ENCODE peak calls at places on chromosome 6, in five cellular contexts. P is right atrium auricular region, N is left lung, Y is heart left ventricle, B is A549. H is an unnamed sample.

GRCh38 chr6:112827793-112828192 is 480.7 kb downstream of the RFPL4B start:
- DNase-seq in P (peak; percentile 64), N (peak; percentile 36), Y (peak; percentile 49), B (no peak), H (peak; percentile 10)

GRCh38 chr6:158818580-158819212 is 472 bp downstream of the EZR start:
- DNase-seq in Y (peak; percentile 56), N (peak; percentile 74), B (peak; percentile 47), P (peak; percentile 73), H (peak; percentile 73)

GRCh38 chr6:28664870-28665396 is 139.3 kb downstream of the GPX5 start:
- DNase-seq in Y (no peak), N (no peak), P (no peak), B (no peak), H (no peak)

GRCh38 chr6:150667977-150668716 is 68.5 kb downstream of the PLEKHG1 start:
- DNase-seq in P (peak; percentile 96), N (peak; percentile 86), B (peak; percentile 6), Y (peak; percentile 89), H (peak; percentile 92)

GRCh38 chr6:39792501-39793450 is 600 bp downstream of the DAAM2 start:
- DNase-seq in B (no peak), N (no peak), P (no peak), Y (no peak), H (no peak)

GRCh38 chr6:107118976-107119375 is 3.7 kb upstream of the BEND3 start:
- DNase-seq in B (no peak), Y (no peak), P (no peak), N (no peak), H (no peak)

GRCh38 chr6:112760831-112761230 is 413.7 kb downstream of the RFPL4B start:
- DNase-seq in P (no peak), B (no peak), Y (no peak), N (no peak), H (no peak)

GRCh38 chr6:111087871-111088667 is 766 bp downstream of the SLC16A10 start:
- DNase-seq in P (no peak), N (peak; percentile 43), B (no peak), Y (peak; percentile 10), H (peak; percentile 59)

GRCh38 chr6:17385660-17386059 is 7.7 kb upstream of the CAP2 start:
- DNase-seq in B (no peak), Y (no peak), N (no peak), P (no peak), H (no peak)

GRCh38 chr6:49550413-49551125 is at the start of gene C6orf141:
- DNase-seq in B (peak; percentile 60), N (peak; percentile 66), P (no peak), Y (no peak), H (peak; percentile 76)

GRCh38 chr6:115891111-115891669 is 169.5 kb downstream of the FRK start:
- DNase-seq in N (no peak), Y (no peak), P (no peak), B (peak; percentile 2), H (no peak)

GRCh38 chr6:816510-817084 is 123.7 kb upstream of the EXOC2 start:
- DNase-seq in Y (no peak), N (no peak), P (no peak), B (no peak), H (no peak)

GRCh38 chr6:129448965-129449364 is 261.0 kb downstream of the ARHGAP18 start:
- DNase-seq in N (no peak), P (no peak), Y (no peak), B (no peak), H (no peak)

GRCh38 chr6:145310116-145310515 is 425.2 kb downstream of the EPM2A start:
- DNase-seq in B (no peak), N (no peak), Y (no peak), P (no peak), H (no peak)

GRCh38 chr6:84762941-84763396 is 1.4 kb downstream of the TBX18 start:
- DNase-seq in Y (no peak), B (no peak), P (no peak), N (no peak), H (no peak)

GRCh38 chr6:84764332-84765049 is at the start of gene TBX18:
- DNase-seq in N (peak; percentile 59), B (peak; percentile 67), Y (peak; percentile 88), P (peak; percentile 99), H (peak; percentile 80)

GRCh38 chr6:84763397-84764331 is 734 bp downstream of the TBX18 start:
- DNase-seq in P (peak; percentile 75), B (peak; percentile 53), Y (peak; percentile 32), N (no peak), H (no peak)

GRCh38 chr6:84766118-84766683 is 1.8 kb upstream of the TBX18 start:
- DNase-seq in Y (no peak), P (peak; percentile 66), B (no peak), N (no peak), H (no peak)

DNA sequence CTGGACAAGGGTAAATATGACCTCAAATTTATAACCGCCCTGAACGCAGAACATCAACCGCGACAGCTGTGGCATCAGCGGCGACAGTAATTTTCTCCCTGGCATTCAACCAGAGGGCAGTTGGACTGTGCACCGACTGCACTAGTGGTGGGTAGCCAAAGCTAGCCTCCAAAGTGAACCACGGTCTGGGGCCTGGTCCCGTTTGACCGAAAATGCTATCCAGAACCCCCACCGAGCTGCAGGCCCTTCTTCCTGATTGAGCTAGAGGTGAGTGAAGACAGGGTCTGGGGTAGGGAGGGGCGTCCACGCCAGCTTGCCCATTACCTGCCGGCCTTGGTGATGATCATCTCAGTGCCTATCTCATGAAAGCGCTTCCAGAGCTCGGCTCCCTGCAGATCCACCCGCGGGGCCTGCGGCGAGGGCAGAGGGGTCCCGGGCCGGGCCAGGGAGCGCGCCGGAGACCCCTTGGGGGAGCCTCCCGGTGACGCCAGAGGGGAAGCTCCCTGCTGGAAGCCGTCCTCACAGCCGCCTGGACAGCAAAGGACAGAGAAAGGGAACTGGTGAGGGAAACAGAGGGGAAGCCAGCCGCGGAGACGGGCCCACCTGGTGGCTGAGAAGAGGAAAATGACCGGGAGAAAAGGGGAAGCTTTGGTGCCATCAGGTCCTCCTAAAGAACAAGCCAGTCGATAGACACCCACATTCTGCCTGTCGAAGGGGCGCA is 2.0 kb downstream of the TBX18 start:
- DNase-seq in B (peak; percentile 15), Y (no peak), N (no peak), P (no peak), H (no peak)
- TF ChIP-seq CTCF in B (no peak), Y (peak; percentile 25), N (no peak), P (no peak), H (no peak)

DNA sequence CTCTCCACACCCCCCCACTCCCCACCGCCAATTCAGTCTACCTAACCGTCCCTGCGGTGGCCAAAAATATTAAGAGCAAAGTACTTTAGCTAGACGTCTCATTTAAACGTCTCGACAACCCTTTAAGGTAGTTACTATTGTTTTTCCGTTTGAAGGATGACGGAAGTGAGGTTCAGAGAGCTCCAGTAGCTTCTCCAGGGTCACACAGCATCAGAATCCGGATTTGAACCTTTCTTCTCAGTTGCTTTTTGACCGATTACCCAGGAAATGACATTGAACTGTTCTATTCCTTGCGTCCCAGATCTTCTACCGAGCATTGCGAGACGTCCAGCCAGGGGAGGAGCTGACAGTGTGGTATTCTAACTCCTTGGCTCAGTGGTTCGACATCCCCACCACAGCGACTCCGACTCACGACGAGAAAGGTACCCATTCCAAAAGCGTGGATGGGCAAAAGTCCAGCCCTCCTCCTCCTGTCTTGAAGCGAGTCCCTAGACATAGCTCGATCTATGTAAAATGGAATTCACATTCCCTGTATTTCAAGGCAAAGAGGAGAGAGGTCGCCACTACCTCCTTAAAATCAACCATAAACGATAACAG is 2.4 kb downstream of the PRDM13 start:
- DNase-seq in P (no peak), B (no peak), N (no peak), Y (no peak), H (no peak)
- H3K27ac ChIP-seq in P (no peak overlapping the region), B (no peak overlapping the region), N (no peak overlapping the region), Y (no peak overlapping the region), H (no peak overlapping the region)

GRCh38 chr6:13229205-13230085 is 98.9 kb downstream of the TBC1D7 start:
- DNase-seq in Y (no peak), N (no peak), P (no peak), B (peak; percentile 7), H (no peak)
- TF ChIP-seq CTCF in Y (peak; percentile 19), N (no peak), P (peak; percentile 39), B (peak; percentile 37), H (no peak)

DNA sequence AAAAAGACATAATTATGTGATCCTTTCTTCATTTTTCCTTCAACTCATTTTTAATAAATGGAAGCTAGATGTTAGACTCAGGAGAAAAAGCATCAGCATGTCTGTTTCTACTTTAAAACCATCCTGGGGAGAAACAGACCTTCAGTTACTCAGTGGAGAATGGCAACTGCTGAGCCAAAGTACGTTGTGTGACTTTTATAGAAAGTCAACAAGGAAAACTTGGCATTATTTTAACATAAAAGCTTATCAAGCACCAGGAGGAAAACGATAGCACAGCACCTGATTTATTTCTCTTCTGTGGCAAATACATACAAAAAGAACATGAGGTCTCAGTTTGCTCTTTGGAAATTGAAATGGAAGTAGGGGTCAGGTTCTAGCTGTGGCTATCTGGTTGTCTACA is 115.3 kb upstream of the RIPOR2 start:
- DNase-seq in B (no peak), N (no peak), Y (no peak), P (no peak), H (no peak)
- H3K27ac ChIP-seq in B (no peak overlapping the region), N (no peak overlapping the region), Y (no peak overlapping the region), P (no peak overlapping the region), H (no peak overlapping the region)

GRCh38 chr6:117417851-117418250 is 7.9 kb downstream of the ROS1 start:
- DNase-seq in B (no peak), P (no peak), N (no peak), Y (no peak), H (no peak)
- TF ChIP-seq CTCF in B (no peak), P (no peak), N (no peak), Y (no peak), H (no peak)

DNA sequence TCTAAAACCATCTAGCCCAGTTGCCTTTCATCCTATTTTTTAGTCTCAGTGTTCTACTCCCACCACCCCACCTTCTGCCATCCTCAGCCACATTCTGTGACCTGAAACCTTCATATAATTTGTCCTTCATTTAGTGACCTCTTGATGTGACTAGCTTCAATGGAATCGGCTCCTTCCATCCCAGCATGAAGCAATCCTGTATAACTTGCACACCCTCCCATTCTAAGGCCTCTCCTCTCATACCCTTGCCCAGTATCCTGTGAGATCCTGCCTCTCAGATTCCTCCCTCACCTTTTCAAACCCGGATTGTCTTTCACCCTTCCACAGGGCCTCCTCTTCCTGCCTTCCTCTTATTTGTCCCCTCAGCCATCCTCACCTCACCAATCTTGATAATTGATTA is 3.1 kb downstream of the ZNF76 start:
- DNase-seq in B (no peak), N (no peak), P (no peak), Y (no peak), H (no peak)
- H3K27ac ChIP-seq in B (no peak overlapping the region), N (no peak overlapping the region), P (no peak overlapping the region), Y (peak overlapping the region; percentile 52), H (no peak overlapping the region)

GRCh38 chr6:31717499-31718222 is 2.5 kb downstream of the LY6G6D start:
- DNase-seq in Y (no peak), B (no peak), P (no peak), N (no peak), H (no peak)
- TF ChIP-seq CTCF in Y (no peak), B (no peak), P (no peak), N (no peak), H (no peak)

H was measured in transverse colon.